ENCODE peak calls at places on chromosome 15, in eight cellular contexts. H is HepG2, X is neural progenitor cell, M is IMR-90, G is PC-3, S is SK-N-SH, W is H9, A is GM12878. K is an unnamed sample. For H4K20me1, the result is how much of the 10 kb centered on the place peaks cover.

GRCh38 chr15:52258461-52258860 is 37.1 kb downstream of the MYO5C start:
- DNase-seq in M (no peak), A (no peak), G (no peak), H (no peak), X (no peak), W (no peak), S (no peak), K (no peak)

GRCh38 chr15:32106401-32107381 is 76.4 kb downstream of the CHRNA7 start:
- DNase-seq in G (no peak), S (peak), M (no peak), H (no peak), A (no peak), W (no peak), X (no peak), K (no peak)

GRCh38 chr15:92061511-92062200 is 208.1 kb downstream of the SLCO3A1 start:
- DNase-seq in A (no peak), W (no peak), M (no peak), S (no peak), G (no peak), X (no peak), H (no peak), K (no peak)

GRCh38 chr15:51649659-51650521 is 27.3 kb upstream of the DMXL2 start:
- DNase-seq in W (no peak), M (peak), G (peak), X (peak), S (peak), A (peak), H (peak), K (peak)

GRCh38 chr15:48721061-48721810 is 75.7 kb upstream of the FBN1 start:
- DNase-seq in A (no peak), G (no peak), W (no peak), M (peak), H (no peak), X (no peak), S (no peak), K (no peak)

GRCh38 chr15:69500339-69500738 is 47.7 kb downstream of the RPLP1 start:
- DNase-seq in M (no peak), A (no peak), G (no peak), W (no peak), S (no peak), H (no peak), X (no peak), K (no peak)

GRCh38 chr15:71013446-71013845 is 101.8 kb upstream of the THSD4 start:
- DNase-seq in W (no peak), H (no peak), X (no peak), G (no peak), S (no peak), A (no peak), M (peak), K (no peak)

GRCh38 chr15:62850791-62851291 is 191.7 kb upstream of the TPM1 start:
- DNase-seq in S (no peak), G (peak), H (peak), M (peak), X (peak), W (no peak), A (no peak), K (no peak)

GRCh38 chr15:56040081-56041035 is 46.9 kb upstream of the NEDD4 start:
- DNase-seq in W (peak), X (peak), M (peak), G (peak), H (peak), A (no peak), S (no peak), K (no peak)

GRCh38 chr15:33964665-33965040 is 3.6 kb upstream of the CHRM5 start:
- DNase-seq in A (no peak), S (no peak), M (peak), G (no peak), X (no peak), W (no peak), H (no peak), K (no peak)

GRCh38 chr15:33971811-33972210 is 3.5 kb downstream of the CHRM5 start:
- DNase-seq in G (no peak), M (no peak), X (no peak), S (no peak), A (no peak), H (no peak), W (no peak), K (no peak)

GRCh38 chr15:33963831-33964664 is 4.2 kb upstream of the CHRM5 start:
- DNase-seq in X (peak), W (no peak), A (no peak), H (peak), M (peak), G (peak), S (peak), K (no peak)

GRCh38 chr15:33968224-33968623 is at the start of gene CHRM5:
- DNase-seq in X (no peak), G (no peak), A (no peak), W (no peak), S (peak), H (no peak), M (no peak), K (no peak)
- H2AFZ ChIP-seq in X (peak), G (no peak), A (no peak), W (no peak), S (no peak), H (no peak), M (no peak), K (no peak)

GRCh38 chr15:78056714-78057269 is 20.7 kb downstream of the TBC1D2B start:
- DNase-seq in A (no peak), S (no peak), G (peak), H (no peak), M (peak), W (no peak), X (no peak), K (peak)

GRCh38 chr15:78057803-78058202 is 19.7 kb downstream of the TBC1D2B start:
- DNase-seq in M (no peak), W (no peak), S (peak), H (no peak), X (no peak), G (no peak), A (no peak), K (no peak)

GRCh38 chr15:78054971-78055370 is 22.5 kb downstream of the TBC1D2B start:
- DNase-seq in A (no peak), H (no peak), X (no peak), G (no peak), M (no peak), S (no peak), W (no peak), K (no peak)

GRCh38 chr15:78054518-78054917 is 23.0 kb downstream of the TBC1D2B start:
- DNase-seq in M (no peak), H (no peak), A (no peak), X (no peak), W (no peak), G (no peak), S (no peak), K (no peak)

GRCh38 chr15:78055923-78056713 is 21.4 kb downstream of the TBC1D2B start:
- DNase-seq in H (peak), G (peak), X (peak), A (no peak), W (no peak), M (no peak), S (no peak), K (no peak)
- H4K20me1 ChIP-seq in H (under half), G (under half), X (under half), A (under half), W (under half), M (half or more), S (under half), K (under half)

GRCh38 chr15:74950078-74951000 is 6.2 kb downstream of the RPP25 start:
- DNase-seq in M (peak), W (peak), G (peak), H (peak), X (peak), A (peak), S (peak), K (peak)
- TF ChIP-seq CTCF in M (peak), W (peak), G (peak), H (peak), X (peak), A (peak), S (peak), K (peak)

GRCh38 chr15:60480149-60480548 is 1.2 kb upstream of the ICE2 start:
- DNase-seq in A (peak), G (no peak), H (no peak), X (no peak), M (no peak), S (no peak), W (no peak), K (no peak)
- H2AFZ ChIP-seq in A (peak), G (no peak), H (no peak), X (no peak), M (no peak), S (peak), W (no peak), K (peak)

DNA sequence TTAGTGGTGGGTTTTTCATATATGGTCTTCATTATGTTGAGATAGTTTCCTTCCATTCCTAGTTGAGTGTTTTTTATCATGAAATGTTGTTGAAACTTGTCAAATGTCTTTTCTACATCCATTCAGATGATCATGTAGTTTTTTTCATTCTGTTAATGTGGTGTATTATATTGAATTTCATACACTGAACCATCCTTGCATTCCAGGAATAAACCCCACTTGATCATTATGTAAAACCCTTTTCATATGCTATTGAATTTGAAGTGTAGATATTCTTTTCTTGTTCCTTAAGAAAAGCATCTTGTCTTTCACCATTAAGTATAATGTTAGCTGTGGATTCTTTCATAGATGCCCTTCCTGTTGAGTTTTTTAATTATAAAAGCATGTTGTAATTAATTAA is 42.9 kb downstream of the PIAS1 start:
- DNase-seq in M (no peak), W (no peak), X (no peak), G (no peak), A (no peak), H (no peak), S (no peak), K (no peak)
- H4K20me1 ChIP-seq in M (under half), W (under half), X (under half), G (under half), A (under half), H (under half), S (under half), K (under half)

GRCh38 chr15:88624156-88624970 is 3.2 kb downstream of the AEN start:
- DNase-seq in W (no peak), X (peak), H (peak), S (peak), A (no peak), M (peak), G (no peak), K (peak)
- TF ChIP-seq CTCF in W (peak), X (peak), H (peak), S (peak), A (peak), M (peak), G (peak), K (peak)

DNA sequence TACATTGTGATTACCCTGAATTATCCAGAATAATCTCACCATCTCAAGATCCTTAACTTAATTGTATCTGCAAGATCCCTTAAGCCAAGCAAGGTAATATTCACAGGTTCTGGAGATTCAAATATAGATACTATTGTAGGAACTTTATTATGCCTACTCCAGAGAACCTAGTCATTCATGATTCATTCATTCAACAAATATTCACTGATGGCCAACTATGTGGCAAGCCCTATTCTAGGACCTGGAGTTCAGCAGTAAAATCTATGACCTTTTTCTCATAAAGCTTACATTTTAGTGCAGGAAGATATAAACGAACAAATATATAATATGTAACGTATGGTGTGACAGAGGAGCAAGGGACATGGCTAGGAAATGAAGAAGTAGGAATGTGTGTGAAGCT is 49.6 kb downstream of the ISL2 start:
- DNase-seq in G (peak), A (no peak), X (no peak), H (no peak), S (no peak), M (peak), W (no peak), K (no peak)
- H2AFZ ChIP-seq in G (peak), A (no peak), X (no peak), H (no peak), S (no peak), M (no peak), W (no peak), K (no peak)

K was measured in DND-41.